ENCODE peak calls at places on chromosomes 5 and 9, in six cellular contexts. One of them, this sample, is unnamed. For H3K27me3, the result is how much of the 10 kb centered on the place peaks cover.

GRCh38 chr5:5126444-5126843 is 13.7 kb upstream of the ADAMTS16 start:
- DNase-seq in effector memory CD4-positive, alpha-beta T cell: no peak
- DNase-seq in H7: no peak
- DNase-seq in Peyer's patch: no peak
- DNase-seq in lung: no peak
- DNase-seq in mesendoderm: no peak
- DNase-seq in this sample: peak

GRCh38 chr9:105673850-105674387 is 11.7 kb downstream of the TAL2 start:
- DNase-seq in effector memory CD4-positive, alpha-beta T cell: no peak
- DNase-seq in H7: no peak
- DNase-seq in Peyer's patch: no peak
- DNase-seq in lung: no peak
- DNase-seq in mesendoderm: no peak
- DNase-seq in this sample: no peak

GRCh38 chr9:6433405-6433804 is 20.4 kb downstream of the UHRF2 start:
- DNase-seq in effector memory CD4-positive, alpha-beta T cell: no peak
- DNase-seq in H7: no peak
- DNase-seq in Peyer's patch: no peak
- DNase-seq in lung: no peak
- DNase-seq in mesendoderm: no peak
- DNase-seq in this sample: no peak

GRCh38 chr5:23994581-23995370 is 487.4 kb downstream of the PRDM9 start:
- DNase-seq in effector memory CD4-positive, alpha-beta T cell: no peak
- DNase-seq in H7: peak
- DNase-seq in Peyer's patch: no peak
- DNase-seq in lung: no peak
- DNase-seq in mesendoderm: peak
- DNase-seq in this sample: no peak

GRCh38 chr5:177310757-177311173 is 933 bp downstream of the MXD3 start:
- DNase-seq in effector memory CD4-positive, alpha-beta T cell: no peak
- DNase-seq in H7: peak
- DNase-seq in Peyer's patch: peak
- DNase-seq in lung: no peak
- DNase-seq in mesendoderm: peak
- DNase-seq in this sample: no peak

GRCh38 chr5:99248066-99248465 is 319.3 kb upstream of the CHD1 start:
- DNase-seq in effector memory CD4-positive, alpha-beta T cell: no peak
- DNase-seq in H7: no peak
- DNase-seq in Peyer's patch: no peak
- DNase-seq in lung: no peak
- DNase-seq in mesendoderm: peak
- DNase-seq in this sample: no peak

GRCh38 chr9:120610975-120611689 is 31.2 kb upstream of the CDK5RAP2 start:
- DNase-seq in effector memory CD4-positive, alpha-beta T cell: no peak
- DNase-seq in H7: peak
- DNase-seq in Peyer's patch: no peak
- DNase-seq in lung: no peak
- DNase-seq in mesendoderm: peak
- DNase-seq in this sample: no peak

GRCh38 chr5:73419414-73420390 is 28.9 kb downstream of the FOXD1 start:
- DNase-seq in effector memory CD4-positive, alpha-beta T cell: no peak
- DNase-seq in H7: peak
- DNase-seq in Peyer's patch: no peak
- DNase-seq in lung: no peak
- DNase-seq in mesendoderm: peak
- DNase-seq in this sample: no peak

GRCh38 chr5:118711727-118712126 is 276.6 kb downstream of the DTWD2 start:
- DNase-seq in effector memory CD4-positive, alpha-beta T cell: no peak
- DNase-seq in H7: no peak
- DNase-seq in Peyer's patch: no peak
- DNase-seq in lung: no peak
- DNase-seq in mesendoderm: no peak
- DNase-seq in this sample: no peak

GRCh38 chr5:873328-873727 is 19.3 kb downstream of the BRD9 start:
- DNase-seq in effector memory CD4-positive, alpha-beta T cell: no peak
- DNase-seq in H7: no peak
- DNase-seq in Peyer's patch: no peak
- DNase-seq in lung: no peak
- DNase-seq in mesendoderm: no peak
- DNase-seq in this sample: no peak

GRCh38 chr9:15249042-15249818 is 57.8 kb downstream of the TTC39B start:
- DNase-seq in effector memory CD4-positive, alpha-beta T cell: no peak
- DNase-seq in H7: peak
- DNase-seq in Peyer's patch: no peak
- DNase-seq in lung: no peak
- DNase-seq in mesendoderm: peak
- DNase-seq in this sample: no peak

GRCh38 chr5:144191998-144192397 is 21.3 kb downstream of the KCTD16 start:
- DNase-seq in effector memory CD4-positive, alpha-beta T cell: no peak
- DNase-seq in H7: peak
- DNase-seq in Peyer's patch: no peak
- DNase-seq in lung: no peak
- DNase-seq in mesendoderm: peak
- DNase-seq in this sample: peak

GRCh38 chr9:91746904-91747303 is 203.1 kb downstream of the ROR2 start:
- DNase-seq in effector memory CD4-positive, alpha-beta T cell: no peak
- DNase-seq in H7: no peak
- DNase-seq in Peyer's patch: no peak
- DNase-seq in lung: no peak
- DNase-seq in mesendoderm: no peak
- DNase-seq in this sample: no peak

GRCh38 chr5:57037355-57037754 is 85.4 kb upstream of the MIER3 start:
- DNase-seq in effector memory CD4-positive, alpha-beta T cell: no peak
- DNase-seq in H7: peak
- DNase-seq in Peyer's patch: no peak
- DNase-seq in lung: no peak
- DNase-seq in mesendoderm: peak
- DNase-seq in this sample: no peak

GRCh38 chr5:148970876-148971275 is 92.0 kb downstream of the SH3TC2 start:
- DNase-seq in effector memory CD4-positive, alpha-beta T cell: no peak
- DNase-seq in H7: no peak
- DNase-seq in Peyer's patch: no peak
- DNase-seq in lung: no peak
- DNase-seq in mesendoderm: no peak
- DNase-seq in this sample: no peak

GRCh38 chr5:142014911-142015584 is 2.2 kb upstream of the GNPDA1 start:
- DNase-seq in effector memory CD4-positive, alpha-beta T cell: peak
- DNase-seq in H7: peak
- DNase-seq in Peyer's patch: peak
- DNase-seq in lung: no peak
- DNase-seq in mesendoderm: peak
- DNase-seq in this sample: peak

GRCh38 chr5:169772688-169773087 is 135.6 kb downstream of the DOCK2 start:
- DNase-seq in effector memory CD4-positive, alpha-beta T cell: no peak
- DNase-seq in H7: no peak
- DNase-seq in Peyer's patch: no peak
- DNase-seq in lung: no peak
- DNase-seq in mesendoderm: no peak
- DNase-seq in this sample: no peak

DNA sequence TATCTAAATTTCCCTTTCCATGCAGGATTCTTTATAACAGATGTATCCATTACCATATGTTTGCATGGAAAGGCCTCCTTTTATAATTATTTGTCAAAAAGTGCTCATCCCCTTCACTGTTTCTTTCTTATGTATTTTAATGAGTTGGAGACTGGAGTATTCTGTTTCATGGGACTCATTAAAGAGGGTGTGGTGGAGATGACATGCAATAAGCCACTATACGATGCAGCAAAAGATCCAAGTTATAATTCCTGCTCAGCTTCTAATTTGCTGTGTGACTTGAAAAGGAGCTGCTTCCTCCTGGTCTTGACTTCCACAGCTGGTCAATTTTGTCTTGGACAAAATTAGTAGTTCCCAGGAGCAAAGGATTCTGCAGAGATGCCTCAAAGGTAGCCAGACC is 13.9 kb downstream of the SGCD start:
- DNase-seq in effector memory CD4-positive, alpha-beta T cell: no peak
- DNase-seq in H7: no peak
- DNase-seq in Peyer's patch: no peak
- DNase-seq in lung: no peak
- DNase-seq in mesendoderm: no peak
- DNase-seq in this sample: no peak
- H3K27me3 ChIP-seq in effector memory CD4-positive, alpha-beta T cell: under half
- H3K27me3 ChIP-seq in H7: under half
- H3K27me3 ChIP-seq in Peyer's patch: under half
- H3K27me3 ChIP-seq in lung: under half
- H3K27me3 ChIP-seq in mesendoderm: under half
- H3K27me3 ChIP-seq in this sample: under half

DNA sequence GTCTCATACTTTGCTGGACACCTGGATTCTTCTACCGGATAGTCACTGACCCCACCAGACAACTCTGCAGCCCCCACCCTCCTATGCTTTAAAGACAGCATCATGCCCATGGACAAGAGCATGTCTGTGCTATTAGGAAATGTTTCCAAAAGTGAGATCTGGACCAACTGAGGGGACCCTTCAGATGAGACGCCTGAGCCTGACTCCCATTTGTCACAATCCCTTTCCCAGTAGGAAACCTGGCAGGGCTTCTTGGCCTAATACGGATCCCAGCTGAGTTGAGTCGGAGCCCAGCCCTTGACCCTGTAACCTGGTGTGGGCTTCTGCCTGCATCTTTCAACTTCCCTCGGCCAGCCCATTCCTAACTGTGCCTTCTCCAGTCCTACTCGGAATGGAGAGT is 148.3 kb downstream of the IRX2 start:
- DNase-seq in effector memory CD4-positive, alpha-beta T cell: no peak
- DNase-seq in H7: no peak
- DNase-seq in Peyer's patch: no peak
- DNase-seq in lung: no peak
- DNase-seq in mesendoderm: no peak
- DNase-seq in this sample: no peak
- H3K27me3 ChIP-seq in effector memory CD4-positive, alpha-beta T cell: under half
- H3K27me3 ChIP-seq in H7: under half
- H3K27me3 ChIP-seq in Peyer's patch: under half
- H3K27me3 ChIP-seq in lung: under half
- H3K27me3 ChIP-seq in mesendoderm: under half
- H3K27me3 ChIP-seq in this sample: under half

DNA sequence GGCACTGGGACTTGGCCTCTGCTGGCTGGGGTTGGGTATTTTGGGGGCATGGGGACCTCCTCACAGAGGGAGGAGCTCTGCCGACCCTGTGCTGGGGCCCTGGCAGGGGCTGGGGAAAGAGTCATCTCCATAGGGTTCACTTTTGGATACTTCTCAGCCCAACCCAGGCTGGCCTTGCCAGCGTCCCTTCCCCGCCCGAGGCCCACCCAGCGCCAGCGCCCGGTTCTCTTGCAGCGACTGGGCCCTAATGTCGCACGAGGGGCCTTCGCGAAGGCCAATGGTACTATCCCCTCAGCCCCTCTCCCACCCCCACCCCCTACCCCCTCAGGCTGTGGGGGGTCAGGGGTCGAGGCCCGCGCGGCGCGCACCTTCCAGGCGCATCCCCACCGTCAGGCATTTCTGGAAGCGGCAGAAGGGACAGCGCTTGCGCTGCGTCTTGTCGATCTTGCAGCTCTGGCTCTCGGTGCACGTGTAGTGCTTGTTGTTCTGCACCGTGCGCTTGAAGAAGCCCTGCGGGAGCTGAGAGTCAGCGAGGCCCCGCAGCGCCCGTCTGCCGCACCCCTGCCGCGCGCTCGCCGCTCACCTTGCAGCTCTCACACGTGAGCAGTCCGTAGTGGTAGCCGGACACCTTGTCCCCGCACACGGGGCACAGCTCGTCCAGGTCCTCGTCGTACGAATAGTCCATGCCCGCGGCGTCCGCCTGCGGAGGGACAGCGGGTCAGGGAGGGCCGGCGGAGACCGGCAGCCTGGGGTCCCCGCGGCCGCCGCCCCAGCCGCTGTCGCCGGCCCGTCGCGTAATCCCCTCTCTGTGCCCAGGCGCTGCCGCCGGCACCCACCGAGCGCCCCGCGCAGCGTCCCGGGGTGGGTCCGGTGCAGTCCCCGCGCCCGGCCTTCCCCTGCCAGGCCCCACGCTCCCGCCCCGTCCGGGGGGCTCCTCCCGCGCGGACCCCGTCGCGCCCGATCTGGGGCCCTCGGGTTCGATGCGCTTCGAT is 4.2 kb downstream of the NR5A1 start:
- DNase-seq in effector memory CD4-positive, alpha-beta T cell: no peak
- DNase-seq in H7: peak
- DNase-seq in Peyer's patch: no peak
- DNase-seq in lung: no peak
- DNase-seq in mesendoderm: peak
- DNase-seq in this sample: no peak
- H3K27me3 ChIP-seq in effector memory CD4-positive, alpha-beta T cell: under half
- H3K27me3 ChIP-seq in H7: half or more
- H3K27me3 ChIP-seq in Peyer's patch: under half
- H3K27me3 ChIP-seq in lung: under half
- H3K27me3 ChIP-seq in mesendoderm: under half
- H3K27me3 ChIP-seq in this sample: half or more

DNA sequence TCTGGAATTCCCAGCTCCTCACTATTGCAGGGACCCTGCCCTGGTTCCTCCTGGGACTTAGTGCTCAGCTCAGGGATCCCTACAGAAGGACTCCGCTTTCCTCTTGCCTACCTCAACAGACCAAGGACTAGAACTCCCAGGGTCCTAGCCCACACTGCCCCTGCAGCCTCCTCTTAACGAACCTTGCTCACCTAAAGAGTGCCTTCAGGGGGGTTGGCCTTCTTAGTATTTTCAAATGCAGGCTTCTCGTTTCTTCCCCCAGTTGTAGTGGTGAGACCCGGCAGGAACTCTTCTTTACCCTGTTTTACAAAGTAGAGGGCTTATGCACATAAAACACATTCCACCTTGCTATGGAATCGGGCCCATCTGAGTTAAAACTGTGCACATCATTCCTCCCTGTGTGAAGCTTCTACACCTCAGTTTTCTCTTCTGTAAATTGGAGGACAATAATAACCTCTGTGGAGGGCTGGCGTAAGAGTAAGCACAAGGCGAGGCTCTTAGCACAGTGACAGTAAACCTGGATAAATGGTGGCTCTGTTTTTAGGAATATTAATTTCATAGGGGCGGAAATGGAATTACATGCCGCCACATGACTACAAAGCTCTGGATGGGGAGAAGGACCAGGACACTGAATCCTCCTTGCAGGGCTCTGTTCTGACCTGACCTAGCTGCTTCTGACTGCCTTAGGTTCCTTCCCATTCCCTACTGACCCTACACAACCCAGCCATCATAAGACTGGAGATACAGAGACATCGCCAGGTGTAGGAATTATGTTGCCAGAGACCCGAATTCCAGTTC is 3.8 kb upstream of the HAND1 start:
- DNase-seq in effector memory CD4-positive, alpha-beta T cell: no peak
- DNase-seq in H7: no peak
- DNase-seq in Peyer's patch: no peak
- DNase-seq in lung: no peak
- DNase-seq in mesendoderm: no peak
- DNase-seq in this sample: no peak
- H3K27me3 ChIP-seq in effector memory CD4-positive, alpha-beta T cell: half or more
- H3K27me3 ChIP-seq in H7: half or more
- H3K27me3 ChIP-seq in Peyer's patch: under half
- H3K27me3 ChIP-seq in lung: under half
- H3K27me3 ChIP-seq in mesendoderm: half or more
- H3K27me3 ChIP-seq in this sample: half or more

DNA sequence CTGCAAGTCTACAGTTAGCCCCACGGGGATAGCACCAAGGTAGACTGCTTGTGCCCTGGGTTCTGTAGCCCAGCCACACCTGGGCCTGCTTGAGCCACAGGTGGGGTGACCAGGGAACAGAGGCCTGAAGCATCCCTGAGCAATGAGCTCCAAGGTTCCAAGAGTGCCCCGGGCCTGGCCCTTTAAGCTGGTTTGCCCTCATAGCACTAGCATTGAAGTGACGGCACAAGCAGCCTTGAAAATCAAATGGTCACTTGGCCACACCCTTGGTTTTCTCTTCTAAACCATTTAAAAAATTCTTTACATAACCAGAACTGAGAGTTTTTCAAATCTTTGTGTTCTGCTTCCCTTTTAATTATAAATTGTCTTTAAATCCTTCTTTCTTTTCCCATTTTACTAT is 24.7 kb downstream of the FBXO10 start:
- DNase-seq in effector memory CD4-positive, alpha-beta T cell: no peak
- DNase-seq in H7: no peak
- DNase-seq in Peyer's patch: no peak
- DNase-seq in lung: no peak
- DNase-seq in mesendoderm: no peak
- DNase-seq in this sample: no peak
- H3K27me3 ChIP-seq in effector memory CD4-positive, alpha-beta T cell: under half
- H3K27me3 ChIP-seq in H7: under half
- H3K27me3 ChIP-seq in Peyer's patch: under half
- H3K27me3 ChIP-seq in lung: under half
- H3K27me3 ChIP-seq in mesendoderm: under half
- H3K27me3 ChIP-seq in this sample: under half